ENCODE peak calls at places on chromosomes 11 and 22, in four cellular contexts. T is choroid plexus epithelial cell; L is activated effector memory CD4-positive, alpha-beta T cell treated with Interleukin-2 at 50 U/mL for 16 hours; J is GOT3. C is an unnamed sample.

GRCh38 chr11:13942908-13943505 is 19.5 kb upstream of the SPON1 start:
- DNase-seq in L (no peak), J (no peak), T (peak), C (no peak)

GRCh38 chr11:105469931-105470330 is 139.9 kb upstream of the GRIA4 start:
- DNase-seq in J (no peak), L (no peak), T (no peak), C (no peak)

GRCh38 chr11:4092031-4092430 is 2.6 kb upstream of the RRM1 start:
- DNase-seq in T (no peak), J (no peak), L (no peak), C (no peak)

GRCh38 chr22:38830845-38831108 is 13.1 kb downstream of the NPTXR start:
- DNase-seq in L (no peak), J (no peak), T (no peak), C (no peak)

GRCh38 chr11:69277074-69277809 is 16.7 kb upstream of the MYEOV start:
- DNase-seq in T (no peak), J (no peak), L (no peak), C (no peak)

GRCh38 chr11:64358907-64359711 is at the start of gene RPS6KA4:
- DNase-seq in J (no peak), L (peak), T (peak), C (no peak)

GRCh38 chr11:33868646-33869461 is 23.0 kb downstream of the LMO2 start:
- DNase-seq in L (no peak), J (no peak), T (no peak), C (no peak)

GRCh38 chr11:31477528-31478255 is 31.7 kb downstream of the IMMP1L start:
- DNase-seq in J (no peak), T (no peak), L (no peak), C (no peak)

GRCh38 chr11:45771194-45771941 is 33.6 kb upstream of the SLC35C1 start:
- DNase-seq in L (peak), T (peak), J (no peak), C (no peak)

GRCh38 chr22:44870021-44870420 is 117.6 kb downstream of the ARHGAP8 start:
- DNase-seq in T (peak), J (no peak), L (no peak), C (no peak)

GRCh38 chr22:24066872-24067271 is 55.8 kb downstream of the CABIN1 start:
- DNase-seq in L (no peak), J (no peak), T (no peak), C (no peak)

GRCh38 chr22:50443801-50444625 is 30.8 kb downstream of the SBF1 start:
- DNase-seq in T (peak), L (no peak), J (no peak), C (no peak)

GRCh38 chr22:38569181-38569971 is 607 bp downstream of the DMC1 start:
- DNase-seq in L (no peak), T (no peak), J (no peak), C (no peak)

GRCh38 chr11:130798280-130798679 is 118.0 kb downstream of the SNX19 start:
- DNase-seq in T (peak), J (no peak), L (no peak), C (peak)

GRCh38 chr11:117010808-117011540 is 87.3 kb downstream of the SIK3 start:
- DNase-seq in T (peak), J (no peak), L (no peak), C (no peak)

GRCh38 chr11:9838961-9839360 is 175.1 kb downstream of the SWAP70 start:
- DNase-seq in L (no peak), T (no peak), J (no peak), C (no peak)

GRCh38 chr11:69245491-69246345 is 48.2 kb upstream of the MYEOV start:
- DNase-seq in T (no peak), L (no peak), J (no peak), C (no peak)

GRCh38 chr11:105906517-105906916 is 115.5 kb downstream of the MSANTD4 start:
- DNase-seq in L (no peak), J (no peak), T (no peak), C (no peak)

GRCh38 chr11:23403210-23404185 is 543.2 kb upstream of the CCDC179 start:
- DNase-seq in J (no peak), L (no peak), T (no peak), C (no peak)

GRCh38 chr11:93921695-93922468 is 71.5 kb upstream of the VSTM5 start:
- DNase-seq in J (no peak), L (no peak), T (peak), C (peak)

C was measured in esophagus muscularis mucosa.